ENCODE peak calls at places on chromosome 3, in five cellular contexts. Z is glutamatergic neuron; L is H54; I is activated T-cell treated with anti-CD3 and anti-CD28 coated beads, Interleukin-2, amount 50 U/mL, for 72 hours; Y is LoVo. W is an unnamed sample.

GRCh38 chr3:184710870-184711365 is 946 bp downstream of the MAGEF1 start:
- DNase-seq in Z (no peak), L (no peak), I (peak; percentile 28), Y (no peak), W (no peak)

GRCh38 chr3:126399756-126400155 is 5.0 kb downstream of the CFAP100 start:
- DNase-seq in Z (no peak), L (no peak), I (no peak), Y (no peak), W (no peak)

GRCh38 chr3:1374471-1374870 is 281.6 kb downstream of the CNTN6 start:
- DNase-seq in Z (no peak), L (no peak), I (no peak), Y (no peak), W (no peak)

GRCh38 chr3:30970183-30970582 is 75.7 kb upstream of the GADL1 start:
- DNase-seq in Z (no peak), L (no peak), I (no peak), Y (no peak), W (peak; percentile 25)

GRCh38 chr3:143484851-143485512 is 363.3 kb downstream of the SLC9A9 start:
- DNase-seq in Z (no peak), L (no peak), I (no peak), Y (no peak), W (no peak)

GRCh38 chr3:186616299-186616617 is 3.4 kb downstream of the AHSG start:
- DNase-seq in Z (no peak), L (no peak), I (no peak), Y (no peak), W (no peak)

GRCh38 chr3:31738423-31738822 is 205.7 kb downstream of the STT3B start:
- DNase-seq in Z (no peak), L (no peak), I (no peak), Y (no peak), W (no peak)

GRCh38 chr3:69251078-69251805 is 128.8 kb upstream of the LMOD3 start:
- DNase-seq in Z (no peak), L (no peak), I (no peak), Y (no peak), W (no peak)

GRCh38 chr3:147360936-147361670 is 45.2 kb downstream of the ZIC4 start:
- DNase-seq in Z (peak; percentile 44), L (no peak), I (no peak), Y (no peak), W (no peak)

GRCh38 chr3:37964716-37965115 is 25.9 kb upstream of the VILL start:
- DNase-seq in Z (no peak), L (no peak), I (no peak), Y (peak; percentile 44), W (no peak)

GRCh38 chr3:9014189-9014588 is 50.9 kb upstream of the RAD18 start:
- DNase-seq in Z (no peak), L (no peak), I (no peak), Y (no peak), W (no peak)

GRCh38 chr3:106792716-106793115 is 584.5 kb upstream of the CCDC54 start:
- DNase-seq in Z (no peak), L (no peak), I (no peak), Y (no peak), W (no peak)

GRCh38 chr3:53202331-53203015 is 41.5 kb downstream of the PRKCD start:
- DNase-seq in Z (no peak), L (no peak), I (no peak), Y (no peak), W (peak; percentile 17)

GRCh38 chr3:156711113-156711512 is 36.7 kb downstream of the TIPARP start:
- DNase-seq in Z (no peak), L (no peak), I (no peak), Y (no peak), W (no peak)

GRCh38 chr3:14534379-14535191 is 5.6 kb downstream of the GRIP2 start:
- DNase-seq in Z (peak; percentile 14), L (no peak), I (no peak), Y (no peak), W (no peak)

GRCh38 chr3:21446027-21446426 is 305.0 kb downstream of the ZNF385D start:
- DNase-seq in Z (no peak), L (no peak), I (no peak), Y (no peak), W (no peak)

GRCh38 chr3:18786924-18787323 is 361.4 kb upstream of the KCNH8 start:
- DNase-seq in Z (no peak), L (no peak), I (no peak), Y (no peak), W (no peak)

GRCh38 chr3:194292331-194292730 is 58.8 kb downstream of the CPN2 start:
- DNase-seq in Z (no peak), L (no peak), I (no peak), Y (no peak), W (no peak)

GRCh38 chr3:132870596-132870995 is 148.4 kb upstream of the NPHP3 start:
- DNase-seq in Z (no peak), L (no peak), I (no peak), Y (no peak), W (no peak)

GRCh38 chr3:66498718-66499611 is 1.9 kb downstream of the LRIG1 start:
- DNase-seq in Z (no peak), L (no peak), I (no peak), Y (no peak), W (no peak)

GRCh38 chr3:72515915-72516314 is 332.3 kb downstream of the SHQ1 start:
- DNase-seq in Z (no peak), L (no peak), I (no peak), Y (no peak), W (no peak)

GRCh38 chr3:17894434-17895060 is 152.1 kb upstream of the TBC1D5 start:
- DNase-seq in Z (peak; percentile 69), L (no peak), I (peak; percentile 55), Y (peak; percentile 1), W (no peak)

GRCh38 chr3:133880287-133880686 is 15.4 kb downstream of the RAB6B start:
- DNase-seq in Z (no peak), L (no peak), I (peak; percentile 48), Y (no peak), W (no peak)

GRCh38 chr3:167657684-167658225 is 4.0 kb upstream of the WDR49 start:
- DNase-seq in Z (no peak), L (no peak), I (no peak), Y (no peak), W (no peak)

GRCh38 chr3:101640256-101640655 is 36.7 kb downstream of the ZBTB11 start:
- DNase-seq in Z (no peak), L (no peak), I (no peak), Y (no peak), W (no peak)

GRCh38 chr3:38028621-38029361 is 651 bp downstream of the PLCD1 start:
- DNase-seq in Z (peak; percentile 48), L (no peak), I (no peak), Y (no peak), W (no peak)

GRCh38 chr3:158272071-158272470 is 162.2 kb downstream of the RSRC1 start:
- DNase-seq in Z (no peak), L (no peak), I (no peak), Y (no peak), W (no peak)

GRCh38 chr3:195897081-195897852 is 11.1 kb downstream of the TNK2 start:
- DNase-seq in Z (no peak), L (peak; percentile 99), I (no peak), Y (no peak), W (no peak)

GRCh38 chr3:193134895-193135294 is 106.1 kb upstream of the PLAAT1 start:
- DNase-seq in Z (no peak), L (peak; percentile 61), I (no peak), Y (peak; percentile 11), W (no peak)

GRCh38 chr3:179811321-179812095 is 158.7 kb downstream of the USP13 start:
- DNase-seq in Z (peak; percentile 47), L (peak; percentile 46), I (peak; percentile 14), Y (peak; percentile 33), W (peak; percentile 75)

GRCh38 chr3:163476179-163476578 is 1602.1 kb downstream of the SI start:
- DNase-seq in Z (no peak), L (no peak), I (no peak), Y (peak; percentile 5), W (no peak)

GRCh38 chr3:85475346-85475745 is 516.6 kb downstream of the CADM2 start:
- DNase-seq in Z (no peak), L (no peak), I (no peak), Y (no peak), W (no peak)